ENCODE peak calls at places on chromosomes 1 and 21, in four cellular contexts. A, L, C and V are unnamed samples.
A peak's percentile ranks its signal among the peaks of the same experiment; 100 is the strongest.

GRCh38 chr21:46189213-46189958 is 5.1 kb upstream of the SPATC1L start:
- DNase-seq in A (no peak), L (no peak), C (no peak), V (no peak)

GRCh38 chr21:33388188-33388587 is 15.0 kb upstream of the IFNGR2 start:
- DNase-seq in L (no peak), A (no peak), C (no peak), V (no peak)

GRCh38 chr1:20124451-20125057 is 5.2 kb upstream of the PLA2G2D start:
- DNase-seq in A (peak; percentile 67), C (no peak), L (no peak), V (no peak)

GRCh38 chr1:27618341-27619067 is 14.6 kb upstream of the AHDC1 start:
- DNase-seq in C (no peak), L (no peak), A (no peak), V (no peak)

GRCh38 chr1:13888351-13888996 is 188.5 kb downstream of the PRDM2 start:
- DNase-seq in A (no peak), C (no peak), L (no peak), V (no peak)

GRCh38 chr1:117312453-117313138 is 54.7 kb upstream of the MAN1A2 start:
- DNase-seq in L (no peak), C (no peak), A (peak; percentile 51), V (peak; percentile 43)

GRCh38 chr1:99727575-99728190 is 38.8 kb downstream of the FRRS1 start:
- DNase-seq in C (no peak), A (no peak), L (no peak), V (no peak)

GRCh38 chr1:33060579-33061083 is 20.3 kb upstream of the AZIN2 start:
- DNase-seq in A (no peak), L (no peak), C (no peak), V (no peak)

GRCh38 chr1:217363319-217363718 is 267.6 kb downstream of the GPATCH2 start:
- DNase-seq in C (no peak), A (no peak), L (no peak), V (no peak)

GRCh38 chr1:16092097-16092922 is 18.9 kb upstream of the FAM131C start:
- DNase-seq in A (no peak), C (no peak), L (no peak), V (no peak)

GRCh38 chr1:119674110-119674509 is 26.0 kb upstream of the ZNF697 start:
- DNase-seq in C (no peak), A (no peak), L (no peak), V (peak; percentile 42)

GRCh38 chr1:65011983-65012382 is 45.6 kb upstream of the JAK1 start:
- DNase-seq in C (no peak), A (no peak), L (no peak), V (no peak)

GRCh38 chr1:198492872-198493271 is 47.6 kb downstream of the ATP6V1G3 start:
- DNase-seq in A (no peak), L (no peak), C (no peak), V (no peak)

GRCh38 chr21:16455978-16456377 is 726.2 kb downstream of the USP25 start:
- DNase-seq in A (no peak), C (no peak), L (no peak), V (no peak)

GRCh38 chr1:17609529-17609928 is 70.0 kb downstream of the ARHGEF10L start:
- DNase-seq in A (no peak), L (no peak), C (no peak), V (no peak)

GRCh38 chr1:3473381-3473844 is 18.9 kb downstream of the ARHGEF16 start:
- DNase-seq in L (no peak), C (no peak), A (no peak), V (no peak)

GRCh38 chr1:234460652-234461051 is 18.3 kb downstream of the TARBP1 start:
- DNase-seq in A (no peak), C (no peak), L (no peak), V (no peak)

GRCh38 chr1:238409191-238409846 is 518.6 kb upstream of the ZP4 start:
- DNase-seq in L (no peak), A (no peak), C (no peak), V (no peak)

GRCh38 chr1:171828794-171829193 is 12.5 kb upstream of the DNM3 start:
- DNase-seq in A (no peak), L (no peak), C (no peak), V (no peak)

GRCh38 chr1:81408404-81408803 is 392.3 kb upstream of the ADGRL2 start:
- DNase-seq in A (no peak), C (no peak), L (no peak), V (no peak)

GRCh38 chr1:204275695-204276596 is 62.2 kb upstream of the GOLT1A start:
- DNase-seq in C (no peak), L (no peak), A (no peak), V (no peak)

GRCh38 chr21:41342035-41342434 is 19.8 kb upstream of the MX2 start:
- DNase-seq in L (no peak), C (no peak), A (no peak), V (no peak)

GRCh38 chr1:15923241-15923640 is 52.7 kb downstream of the ZBTB17 start:
- DNase-seq in C (no peak), L (no peak), A (no peak), V (no peak)

GRCh38 chr1:97986041-97987005 is 65.5 kb upstream of the DPYD start:
- DNase-seq in L (no peak), C (no peak), A (no peak), V (no peak)

GRCh38 chr1:53995683-53996082 is 22.3 kb downstream of the LDLRAD1 start:
- DNase-seq in L (no peak), C (no peak), A (no peak), V (no peak)

GRCh38 chr1:90919190-90919719 is 102.6 kb downstream of the ZNF644 start:
- DNase-seq in A (no peak), C (no peak), L (peak; percentile 8), V (peak; percentile 51)

GRCh38 chr1:155305881-155306391 is 2.7 kb upstream of the FDPS start:
- DNase-seq in A (no peak), C (no peak), L (no peak), V (peak; percentile 30)

GRCh38 chr1:161311595-161312181 is 1.9 kb upstream of the MPZ start:
- DNase-seq in A (no peak), L (no peak), C (no peak), V (peak; percentile 58)

GRCh38 chr1:84698718-84699117 is 8.5 kb upstream of the SSX2IP start:
- DNase-seq in L (no peak), A (peak; percentile 38), C (no peak), V (no peak)

GRCh38 chr1:109240158-109241152 is 8.9 kb upstream of the CELSR2 start:
- DNase-seq in C (no peak), A (peak; percentile 51), L (no peak), V (no peak)
- TF ChIP-seq SIN3A in C (no peak), A (no peak), L (no peak), V (no peak)

GRCh38 chr1:41740630-41741239 is 178.0 kb downstream of the HIVEP3 start:
- DNase-seq in A (no peak), L (no peak), C (no peak), V (no peak)

GRCh38 chr1:41738475-41738874 is 180.2 kb downstream of the HIVEP3 start:
- DNase-seq in L (no peak), C (no peak), A (no peak), V (no peak)

GRCh38 chr1:41738010-41738409 is 180.7 kb downstream of the HIVEP3 start:
- DNase-seq in C (no peak), L (no peak), A (no peak), V (no peak)

GRCh38 chr1:41740058-41740457 is 178.7 kb downstream of the HIVEP3 start:
- DNase-seq in A (no peak), C (no peak), L (no peak), V (no peak)

GRCh38 chr1:41739061-41739955 is 179.4 kb downstream of the HIVEP3 start:
- DNase-seq in A (no peak), L (peak; percentile 66), C (no peak), V (no peak)
- TF ChIP-seq USF2 in A (peak; percentile 77), L (peak; percentile 63), C (no peak), V (peak; percentile 49)

GRCh38 chr1:114720492-114720891 is 3.9 kb upstream of the NRAS start:
- DNase-seq in L (no peak), A (no peak), C (no peak), V (peak; percentile 60)

GRCh38 chr1:114718661-114719423 is 2.3 kb upstream of the NRAS start:
- DNase-seq in C (no peak), A (no peak), L (no peak), V (no peak)

GRCh38 chr1:114716304-114717158 is at the start of gene NRAS:
- DNase-seq in C (peak; percentile 73), L (peak; percentile 56), A (peak; percentile 96), V (peak; percentile 81)

GRCh38 chr1:114715952-114716303 is 643 bp downstream of the NRAS start:
- DNase-seq in L (no peak), C (no peak), A (peak; percentile 25), V (no peak)

GRCh38 chr1:114719424-114719787 is 2.8 kb upstream of the NRAS start:
- DNase-seq in A (no peak), L (no peak), C (no peak), V (no peak)
- TF ChIP-seq CEBPB in A (no peak), L (no peak), C (no peak), V (no peak)

DNA sequence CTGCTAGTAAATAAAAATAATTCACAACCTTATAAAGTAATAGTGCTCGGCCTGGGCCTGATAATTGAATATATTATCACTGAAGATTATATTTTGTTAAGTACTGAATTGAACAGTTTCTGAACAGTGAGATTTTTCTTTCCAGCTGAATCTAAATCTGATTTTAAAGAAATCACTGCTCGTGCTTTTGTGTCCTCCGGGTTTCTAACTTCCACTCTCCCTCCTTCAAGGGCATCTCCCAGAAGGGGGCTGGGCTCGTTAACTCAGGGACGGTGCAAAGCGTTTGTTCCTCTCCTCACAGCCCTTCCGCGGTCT is 823 bp upstream of the KIF1B start:
- DNase-seq in C (no peak), L (no peak), A (no peak), V (no peak)
- TF ChIP-seq SIN3A in C (no peak), L (no peak), A (no peak), V (no peak)

GRCh38 chr21:35594905-35595304 is 465.4 kb downstream of the SETD4 start:
- DNase-seq in A (no peak), C (no peak), L (no peak), V (no peak)

GRCh38 chr21:35587841-35588390 is 472.4 kb downstream of the SETD4 start:
- DNase-seq in A (no peak), L (no peak), C (no peak), V (no peak)

GRCh38 chr21:35597750-35598339 is 462.5 kb downstream of the SETD4 start:
- DNase-seq in L (no peak), A (no peak), C (no peak), V (no peak)

DNA sequence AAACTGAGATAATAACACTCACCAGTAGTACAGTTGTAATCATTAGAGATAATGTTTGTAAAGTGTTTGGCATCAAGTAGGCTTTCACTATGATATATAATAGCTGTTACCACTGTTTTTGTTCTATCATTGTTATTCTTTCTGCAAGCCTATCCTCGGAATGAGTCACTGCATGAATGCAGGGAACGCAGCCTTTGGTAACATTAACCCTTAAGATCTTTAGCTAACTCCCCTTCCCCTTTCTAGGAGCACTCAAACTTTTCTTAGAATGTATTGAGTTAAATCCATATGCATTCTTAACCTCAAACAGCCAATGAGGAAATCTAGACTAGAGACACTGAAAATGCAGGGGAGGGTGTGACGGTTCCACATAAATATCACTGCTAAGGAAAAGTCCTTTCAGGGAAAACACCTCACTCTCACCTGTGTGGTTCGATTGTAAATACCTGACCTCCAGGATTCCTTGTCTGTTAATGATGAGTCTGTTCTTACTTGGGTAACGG is 467.3 kb downstream of the SETD4 start:
- DNase-seq in A (no peak), L (no peak), C (no peak), V (no peak)
- TF ChIP-seq USF2 in A (no peak), L (no peak), C (no peak), V (no peak)